ENCODE peak calls at places on chromosomes 11 and 22, in eight cellular contexts. I, L, O, U, D, P, X and Z are unnamed samples.

GRCh38 chr11:110287537-110287936 is 8.9 kb downstream of the RDX start:
- DNase-seq in I (no peak), X (no peak), P (no peak), U (no peak), L (no peak), O (no peak), D (no peak), Z (no peak)

GRCh38 chr22:49372530-49373288 is 455.0 kb downstream of the BRD1 start:
- DNase-seq in U (no peak), P (no peak), X (peak; percentile 31), D (no peak), I (peak; percentile 26), O (no peak), L (no peak), Z (no peak)

GRCh38 chr22:31556627-31557203 is 60.4 kb downstream of the SFI1 start:
- DNase-seq in O (peak; percentile 62), L (no peak), P (no peak), I (no peak), U (peak; percentile 13), X (peak; percentile 27), D (peak; percentile 11), Z (no peak)

GRCh38 chr22:24153959-24154358 is 27.3 kb upstream of the SUSD2 start:
- DNase-seq in U (no peak), I (no peak), D (no peak), X (no peak), L (no peak), P (no peak), O (no peak), Z (no peak)

GRCh38 chr22:41030891-41031290 is 61.5 kb upstream of the EP300 start:
- DNase-seq in X (peak; percentile 66), D (no peak), P (no peak), O (peak; percentile 72), I (no peak), U (no peak), L (no peak), Z (no peak)

GRCh38 chr11:20014067-20014402 is 146.2 kb downstream of the DBX1 start:
- DNase-seq in U (no peak), L (no peak), I (no peak), O (no peak), D (no peak), P (no peak), X (no peak), Z (no peak)

GRCh38 chr11:30586251-30587144 is at the start of gene MPPED2:
- DNase-seq in I (peak; percentile 81), U (peak; percentile 13), D (peak; percentile 71), X (no peak), O (peak; percentile 2), L (no peak), P (no peak), Z (peak; percentile 87)

GRCh38 chr11:122186439-122187080 is 70.5 kb upstream of the BLID start:
- DNase-seq in D (no peak), P (peak; percentile 15), O (peak; percentile 100), I (no peak), L (no peak), X (peak; percentile 87), U (peak; percentile 38), Z (no peak)

GRCh38 chr11:86955111-86955673 is at the start of gene FZD4:
- DNase-seq in D (peak; percentile 79), O (peak; percentile 80), I (peak; percentile 91), L (peak; percentile 60), U (peak; percentile 90), P (no peak), X (peak; percentile 75), Z (peak; percentile 95)

GRCh38 chr11:65793144-65793581 is 6.3 kb downstream of the OVOL1 start:
- DNase-seq in O (no peak), L (no peak), D (no peak), X (no peak), U (peak; percentile 89), I (no peak), P (no peak), Z (no peak)

GRCh38 chr22:19674929-19675253 is 39.4 kb upstream of the SEPTIN5 start:
- DNase-seq in X (no peak), P (no peak), O (no peak), U (no peak), I (no peak), L (no peak), D (no peak), Z (no peak)

GRCh38 chr11:34302046-34302921 is 55.5 kb downstream of the ABTB2 start:
- DNase-seq in O (peak; percentile 94), P (peak; percentile 28), D (no peak), I (no peak), X (peak; percentile 86), L (no peak), U (no peak), Z (no peak)

GRCh38 chr22:38032681-38033521 is 24.3 kb upstream of the PICK1 start:
- DNase-seq in X (peak; percentile 74), L (peak; percentile 58), D (no peak), O (peak; percentile 66), I (no peak), P (peak; percentile 45), U (no peak), Z (no peak)

DNA sequence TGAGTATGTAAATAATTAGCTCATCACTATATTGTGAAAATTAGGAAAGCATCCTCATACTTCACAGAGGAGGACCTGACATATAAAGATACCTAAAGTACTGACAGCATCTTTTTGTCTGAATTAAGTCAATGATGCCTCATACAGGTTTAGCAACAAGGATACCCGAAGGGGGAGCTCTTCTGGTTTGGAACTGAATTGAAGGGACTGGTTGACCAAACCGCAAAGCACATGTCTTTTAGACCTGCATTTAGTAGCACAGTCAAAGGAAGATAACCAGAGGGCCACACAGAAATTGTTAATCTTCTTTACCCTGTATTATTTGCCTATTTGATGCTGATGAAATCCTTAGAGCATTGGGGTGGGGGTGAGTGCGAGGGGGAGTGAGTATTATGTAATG is 12.9 kb upstream of the WT1 start:
- DNase-seq in U (no peak), I (no peak), O (peak; percentile 18), P (no peak), X (no peak), D (peak; percentile 16), L (no peak), Z (no peak)
- TF ChIP-seq CTCF in U (no peak), I (no peak), O (peak; percentile 21), P (peak; percentile 20), X (peak; percentile 46), D (peak; percentile 48), L (no peak), Z (no peak)

GRCh38 chr22:20946991-20947390 is 20.1 kb upstream of the AIFM3 start:
- DNase-seq in U (no peak), L (no peak), X (no peak), P (no peak), O (no peak), I (no peak), D (no peak), Z (no peak)

GRCh38 chr22:20951151-20951931 is 15.7 kb upstream of the AIFM3 start:
- DNase-seq in L (no peak), O (no peak), P (no peak), D (no peak), I (no peak), U (no peak), X (no peak), Z (no peak)

GRCh38 chr22:20949698-20950183 is 17.3 kb upstream of the AIFM3 start:
- DNase-seq in D (no peak), P (no peak), U (no peak), I (no peak), X (no peak), O (no peak), L (no peak), Z (no peak)

GRCh38 chr22:20948450-20948849 is 18.6 kb upstream of the AIFM3 start:
- DNase-seq in D (no peak), I (no peak), X (no peak), O (no peak), L (no peak), U (no peak), P (no peak), Z (no peak)

GRCh38 chr22:20948989-20949388 is 18.1 kb upstream of the AIFM3 start:
- DNase-seq in X (no peak), I (no peak), D (no peak), O (no peak), U (no peak), L (no peak), P (no peak), Z (no peak)
- TF ChIP-seq CTCF in X (no peak), I (no peak), D (no peak), O (no peak), U (no peak), L (no peak), P (no peak), Z (no peak)

DNA sequence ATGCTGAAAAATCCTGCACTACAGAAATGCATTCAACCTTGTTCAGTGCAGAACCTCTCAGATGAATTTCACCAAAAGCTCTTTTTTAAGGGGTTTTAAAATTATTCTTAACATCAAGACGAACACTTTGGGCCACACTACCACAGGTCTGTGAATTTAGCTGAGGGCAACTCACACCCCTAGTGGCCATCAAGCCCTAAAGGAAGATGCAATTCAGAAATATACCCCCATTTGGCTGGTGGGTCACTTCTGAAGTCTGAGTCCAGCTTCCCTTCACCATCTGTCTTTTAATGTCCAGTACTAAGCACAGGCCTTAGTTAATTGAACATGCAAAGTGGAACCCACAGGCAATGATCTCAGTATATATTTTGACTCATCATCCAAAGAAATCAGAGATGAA is 50.5 kb downstream of the FAM76B start:
- DNase-seq in P (no peak), I (no peak), D (no peak), L (no peak), U (no peak), X (no peak), O (no peak), Z (no peak)
- TF ChIP-seq CTCF in P (no peak), I (no peak), D (no peak), L (no peak), U (no peak), X (peak; percentile 54), O (peak; percentile 11), Z (peak; percentile 36)

GRCh38 chr11:35485656-35486318 is 39.6 kb downstream of the PAMR1 start:
- DNase-seq in L (peak; percentile 76), D (peak; percentile 96), U (peak; percentile 70), O (peak; percentile 78), X (peak; percentile 85), P (peak; percentile 49), I (peak; percentile 93), Z (peak; percentile 93)

GRCh38 chr11:35487532-35488078 is 37.8 kb downstream of the PAMR1 start:
- DNase-seq in O (peak; percentile 82), U (no peak), L (peak; percentile 39), I (peak; percentile 80), X (peak; percentile 60), D (peak; percentile 53), P (no peak), Z (peak; percentile 77)

GRCh38 chr11:35488117-35488516 is 37.3 kb downstream of the PAMR1 start:
- DNase-seq in D (no peak), O (peak; percentile 66), U (no peak), I (no peak), L (no peak), X (no peak), P (no peak), Z (no peak)

GRCh38 chr11:35486934-35487333 is 38.5 kb downstream of the PAMR1 start:
- DNase-seq in O (no peak), P (no peak), X (no peak), U (no peak), I (no peak), L (no peak), D (no peak), Z (no peak)

DNA sequence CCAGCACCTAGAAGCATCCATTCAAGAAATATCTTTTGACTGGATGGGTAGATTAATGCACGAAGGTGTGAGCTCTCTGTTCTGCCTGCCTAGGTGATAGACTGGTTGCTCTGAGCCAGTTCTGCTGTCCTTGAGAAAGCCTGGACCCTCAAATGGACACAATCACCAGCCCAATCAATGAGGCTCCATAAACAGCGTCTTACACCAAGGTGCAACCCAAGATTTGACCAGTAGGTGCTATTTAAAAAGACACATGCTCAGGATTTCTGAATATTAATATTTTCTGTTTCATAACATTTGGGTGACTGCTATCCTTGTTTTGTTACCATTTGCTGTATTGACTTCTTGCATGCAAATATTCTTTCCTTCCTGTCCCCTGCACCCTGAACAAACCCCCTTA is 39.0 kb downstream of the PAMR1 start:
- DNase-seq in U (no peak), L (no peak), I (no peak), O (no peak), D (no peak), P (no peak), X (no peak), Z (no peak)
- TF ChIP-seq CTCF in U (no peak), L (no peak), I (no peak), O (peak; percentile 17), D (no peak), P (no peak), X (peak; percentile 43), Z (no peak)